ENCODE peak calls at places on chromosomes 7 and 10, in five cellular contexts. N is GM13977; Y is stimulated activated CD4-positive, alpha-beta T cell treated with anti-CD3 and anti-CD28 coated beads, Interleukin-15, amount 100 ng/mL, for 1 hour; S is EL; Q is neural progenitor cell. J is an unnamed sample.

GRCh38 chr7:131233193-131233592 is 94.5 kb upstream of the MKLN1 start:
- DNase-seq in N (no peak), Y (no peak), S (no peak), Q (no peak), J (no peak)

GRCh38 chr7:84469034-84469433 is 274.4 kb upstream of the SEMA3A start:
- DNase-seq in N (no peak), Y (no peak), S (peak; percentile 8), Q (no peak), J (no peak)

GRCh38 chr10:11934262-11934661 is 108.3 kb downstream of the UPF2 start:
- DNase-seq in N (no peak), Y (no peak), S (no peak), Q (no peak), J (no peak)

GRCh38 chr10:73517166-73517888 is 21.5 kb upstream of the PPP3CB start:
- DNase-seq in N (no peak), Y (no peak), S (peak; percentile 41), Q (no peak), J (no peak)

GRCh38 chr10:78656397-78656796 is 412.4 kb upstream of the ZMIZ1 start:
- DNase-seq in N (no peak), Y (no peak), S (no peak), Q (peak; percentile 30), J (no peak)

GRCh38 chr7:1329261-1329660 is 96.6 kb downstream of the UNCX start:
- DNase-seq in N (no peak), Y (no peak), S (no peak), Q (no peak), J (no peak)

GRCh38 chr10:100827819-100828743 is 82.7 kb downstream of the PAX2 start:
- DNase-seq in N (peak; percentile 77), Y (no peak), S (peak; percentile 45), Q (peak; percentile 92), J (no peak)

GRCh38 chr10:119129721-119130120 is 25.8 kb downstream of the DENND10 start:
- DNase-seq in N (no peak), Y (no peak), S (no peak), Q (no peak), J (no peak)

GRCh38 chr7:46011501-46011900 is 90.4 kb upstream of the IGFBP3 start:
- DNase-seq in N (no peak), Y (no peak), S (no peak), Q (no peak), J (no peak)

GRCh38 chr10:125734148-125734547 is 14.6 kb downstream of the EDRF1 start:
- DNase-seq in N (no peak), Y (no peak), S (no peak), Q (no peak), J (no peak)

GRCh38 chr7:43077732-43078391 is 34.6 kb upstream of the HECW1 start:
- DNase-seq in N (no peak), Y (no peak), S (peak; percentile 47), Q (peak; percentile 36), J (no peak)